ENCODE peak calls at places on chromosomes 7 and 10, in five cellular contexts. One of them, this sample, is unnamed.

GRCh38 chr10:1737222-1738061 is at the start of gene ADARB2:
- DNase-seq in astrocyte: no peak
- DNase-seq in GM23338: peak
- DNase-seq in neural progenitor cell: peak
- DNase-seq in fibroblast of lung: peak
- DNase-seq in this sample: no peak

GRCh38 chr10:109668137-109668536 is 255.2 kb downstream of the XPNPEP1 start:
- DNase-seq in astrocyte: no peak
- DNase-seq in fibroblast of lung: no peak
- DNase-seq in GM23338: no peak
- DNase-seq in neural progenitor cell: no peak
- DNase-seq in this sample: no peak

GRCh38 chr7:127290801-127291361 is 38.1 kb upstream of the GRM8 start:
- DNase-seq in fibroblast of lung: peak
- DNase-seq in neural progenitor cell: no peak
- DNase-seq in GM23338: no peak
- DNase-seq in astrocyte: peak
- DNase-seq in this sample: no peak

GRCh38 chr7:95199779-95200558 is 124.4 kb downstream of the PON1 start:
- DNase-seq in astrocyte: peak
- DNase-seq in GM23338: peak
- DNase-seq in fibroblast of lung: peak
- DNase-seq in neural progenitor cell: peak
- DNase-seq in this sample: peak

GRCh38 chr7:539731-540411 is 20.2 kb upstream of the PDGFA start:
- DNase-seq in neural progenitor cell: no peak
- DNase-seq in GM23338: no peak
- DNase-seq in fibroblast of lung: peak
- DNase-seq in astrocyte: peak
- DNase-seq in this sample: no peak

GRCh38 chr10:64023926-64024465 is 502.8 kb downstream of the REEP3 start:
- DNase-seq in GM23338: no peak
- DNase-seq in neural progenitor cell: no peak
- DNase-seq in fibroblast of lung: no peak
- DNase-seq in astrocyte: no peak
- DNase-seq in this sample: no peak

GRCh38 chr10:52533986-52534385 is 219.9 kb downstream of the DKK1 start:
- DNase-seq in astrocyte: no peak
- DNase-seq in neural progenitor cell: no peak
- DNase-seq in fibroblast of lung: peak
- DNase-seq in GM23338: no peak
- DNase-seq in this sample: no peak

GRCh38 chr7:102471791-102472125 is 7.0 kb downstream of the POLR2J start:
- DNase-seq in astrocyte: no peak
- DNase-seq in fibroblast of lung: no peak
- DNase-seq in neural progenitor cell: no peak
- DNase-seq in GM23338: no peak
- DNase-seq in this sample: peak

GRCh38 chr7:1247527-1248041 is 14.9 kb downstream of the UNCX start:
- DNase-seq in GM23338: no peak
- DNase-seq in fibroblast of lung: no peak
- DNase-seq in astrocyte: no peak
- DNase-seq in neural progenitor cell: peak
- DNase-seq in this sample: no peak

GRCh38 chr7:92461027-92462003 is 14.0 kb downstream of the GATAD1 start:
- DNase-seq in neural progenitor cell: peak
- DNase-seq in GM23338: peak
- DNase-seq in fibroblast of lung: peak
- DNase-seq in astrocyte: peak
- DNase-seq in this sample: peak

GRCh38 chr10:124894569-124895215 is 47.2 kb upstream of the ZRANB1 start:
- DNase-seq in neural progenitor cell: no peak
- DNase-seq in astrocyte: no peak
- DNase-seq in GM23338: no peak
- DNase-seq in fibroblast of lung: peak
- DNase-seq in this sample: no peak

GRCh38 chr10:30783939-30784500 is 154.5 kb upstream of the LYZL2 start:
- DNase-seq in fibroblast of lung: peak
- DNase-seq in neural progenitor cell: peak
- DNase-seq in GM23338: peak
- DNase-seq in astrocyte: peak
- DNase-seq in this sample: peak

GRCh38 chr10:660413-660979 is 29.0 kb downstream of the DIP2C start:
- DNase-seq in fibroblast of lung: no peak
- DNase-seq in GM23338: no peak
- DNase-seq in neural progenitor cell: no peak
- DNase-seq in astrocyte: no peak
- DNase-seq in this sample: peak

GRCh38 chr7:35727571-35727970 is 32.6 kb upstream of the HERPUD2 start:
- DNase-seq in GM23338: no peak
- DNase-seq in neural progenitor cell: no peak
- DNase-seq in astrocyte: no peak
- DNase-seq in fibroblast of lung: no peak
- DNase-seq in this sample: no peak

GRCh38 chr10:125698599-125698998 is 15.6 kb upstream of the TEX36 start:
- DNase-seq in GM23338: no peak
- DNase-seq in neural progenitor cell: no peak
- DNase-seq in fibroblast of lung: no peak
- DNase-seq in astrocyte: no peak
- DNase-seq in this sample: no peak

GRCh38 chr7:122143376-122143750 is 686 bp downstream of the AASS start:
- DNase-seq in GM23338: no peak
- DNase-seq in fibroblast of lung: peak
- DNase-seq in astrocyte: no peak
- DNase-seq in neural progenitor cell: peak
- DNase-seq in this sample: peak

DNA sequence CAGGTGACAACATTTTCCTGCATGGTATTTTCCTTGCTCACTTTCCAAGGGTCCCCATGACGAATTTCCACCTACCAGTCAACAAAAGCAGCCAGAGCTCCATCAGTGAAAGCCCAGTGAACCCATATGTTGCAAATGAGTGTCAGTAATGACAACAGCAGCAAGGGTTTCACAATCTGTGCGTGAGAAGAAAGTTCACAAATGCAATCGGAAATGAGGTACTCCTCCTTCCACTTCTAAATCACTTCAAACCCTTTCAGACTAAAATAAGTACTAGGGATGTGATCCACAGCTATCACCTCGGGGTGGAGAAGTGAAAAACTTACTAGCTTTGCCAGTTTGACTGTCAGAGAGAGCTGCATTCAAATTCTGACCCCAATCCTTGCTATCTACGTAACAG is 55.6 kb upstream of the BET1 start:
- DNase-seq in fibroblast of lung: peak
- DNase-seq in astrocyte: peak
- DNase-seq in neural progenitor cell: no peak
- DNase-seq in GM23338: no peak
- DNase-seq in this sample: no peak
- H3K4me2 ChIP-seq in fibroblast of lung: no peak
- H3K4me2 ChIP-seq in astrocyte: no peak
- H3K4me2 ChIP-seq in neural progenitor cell: no peak
- H3K4me2 ChIP-seq in GM23338: no peak
- H3K4me2 ChIP-seq in this sample: no peak

GRCh38 chr7:3238525-3239210 is 62.4 kb upstream of the SDK1 start:
- DNase-seq in astrocyte: peak
- DNase-seq in neural progenitor cell: no peak
- DNase-seq in fibroblast of lung: no peak
- DNase-seq in GM23338: no peak
- DNase-seq in this sample: no peak

GRCh38 chr7:3241686-3242258 is 59.3 kb upstream of the SDK1 start:
- DNase-seq in GM23338: no peak
- DNase-seq in astrocyte: no peak
- DNase-seq in fibroblast of lung: no peak
- DNase-seq in neural progenitor cell: no peak
- DNase-seq in this sample: no peak

GRCh38 chr7:3242398-3242972 is 58.6 kb upstream of the SDK1 start:
- DNase-seq in fibroblast of lung: no peak
- DNase-seq in GM23338: no peak
- DNase-seq in neural progenitor cell: no peak
- DNase-seq in astrocyte: no peak
- DNase-seq in this sample: no peak

GRCh38 chr7:3239291-3239691 is 61.8 kb upstream of the SDK1 start:
- DNase-seq in neural progenitor cell: no peak
- DNase-seq in astrocyte: peak
- DNase-seq in fibroblast of lung: peak
- DNase-seq in GM23338: no peak
- DNase-seq in this sample: no peak

DNA sequence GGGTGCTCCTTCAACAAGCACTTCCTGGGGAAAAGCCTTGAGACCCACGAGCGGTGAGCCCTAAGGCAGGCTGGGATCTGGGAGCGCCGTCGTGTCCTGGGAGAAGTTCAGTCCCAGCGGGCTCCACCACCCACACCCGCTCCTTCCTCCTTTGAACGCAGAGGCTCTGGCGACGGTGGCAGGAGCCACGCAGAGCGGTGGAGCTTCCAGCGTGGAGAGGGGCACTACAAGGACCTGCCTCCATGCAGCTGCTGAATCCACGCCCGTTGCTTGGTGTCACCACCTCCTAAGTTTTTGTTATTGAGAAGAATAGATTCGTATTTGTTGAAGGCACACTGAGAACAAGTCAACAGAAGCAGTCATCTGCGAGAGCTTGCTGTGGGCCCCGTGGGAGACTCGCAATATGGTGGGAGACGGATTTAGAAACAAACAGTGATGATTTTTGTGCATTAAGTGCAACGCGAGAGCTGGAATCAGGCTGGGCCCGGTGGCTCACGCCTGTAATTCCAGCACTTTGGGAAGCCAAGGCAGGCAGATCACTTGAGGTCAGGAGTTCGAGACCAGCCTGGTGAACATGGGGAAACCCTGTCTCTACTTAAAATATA is 60.1 kb upstream of the SDK1 start:
- DNase-seq in GM23338: no peak
- DNase-seq in fibroblast of lung: no peak
- DNase-seq in neural progenitor cell: no peak
- DNase-seq in astrocyte: no peak
- DNase-seq in this sample: no peak
- TF ChIP-seq EZH2 in GM23338: no peak
- TF ChIP-seq EZH2 in fibroblast of lung: no peak
- TF ChIP-seq EZH2 in neural progenitor cell: no peak
- TF ChIP-seq EZH2 in astrocyte: no peak
- TF ChIP-seq EZH2 in this sample: no peak

GRCh38 chr10:34581871-34582532 is 233.1 kb downstream of the PARD3 start:
- DNase-seq in astrocyte: peak
- DNase-seq in GM23338: no peak
- DNase-seq in neural progenitor cell: no peak
- DNase-seq in fibroblast of lung: peak
- DNase-seq in this sample: no peak

GRCh38 chr10:34578468-34578867 is 236.6 kb downstream of the PARD3 start:
- DNase-seq in astrocyte: no peak
- DNase-seq in fibroblast of lung: no peak
- DNase-seq in GM23338: no peak
- DNase-seq in neural progenitor cell: no peak
- DNase-seq in this sample: no peak

GRCh38 chr10:34580214-34580613 is 234.9 kb downstream of the PARD3 start:
- DNase-seq in neural progenitor cell: no peak
- DNase-seq in astrocyte: no peak
- DNase-seq in fibroblast of lung: no peak
- DNase-seq in GM23338: no peak
- DNase-seq in this sample: no peak

GRCh38 chr10:34584164-34584563 is 230.9 kb downstream of the PARD3 start:
- DNase-seq in astrocyte: peak
- DNase-seq in neural progenitor cell: no peak
- DNase-seq in GM23338: no peak
- DNase-seq in fibroblast of lung: peak
- DNase-seq in this sample: no peak

DNA sequence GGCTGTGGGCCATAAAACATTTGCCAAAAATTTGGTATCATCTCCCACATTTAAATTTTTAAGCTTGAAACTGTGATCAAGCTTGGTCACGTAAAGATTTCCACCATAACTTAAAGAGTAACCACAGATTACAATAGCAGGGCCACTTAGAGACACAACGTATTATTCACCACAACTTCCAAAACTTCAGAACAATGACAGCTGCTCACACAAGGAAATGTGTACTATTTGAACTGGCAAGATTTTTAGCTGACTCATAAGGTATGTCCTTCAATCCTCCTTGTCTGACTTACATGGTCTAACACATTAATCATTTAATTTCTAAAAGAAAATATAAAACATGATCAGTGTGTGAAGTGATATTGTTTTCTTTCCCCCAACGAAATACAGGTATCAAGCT is 234.5 kb downstream of the PARD3 start:
- DNase-seq in GM23338: no peak
- DNase-seq in astrocyte: peak
- DNase-seq in neural progenitor cell: no peak
- DNase-seq in fibroblast of lung: peak
- DNase-seq in this sample: no peak
- H3K4me2 ChIP-seq in GM23338: no peak
- H3K4me2 ChIP-seq in astrocyte: peak
- H3K4me2 ChIP-seq in neural progenitor cell: no peak
- H3K4me2 ChIP-seq in fibroblast of lung: no peak
- H3K4me2 ChIP-seq in this sample: no peak

GRCh38 chr10:89207801-89208551 is 859 bp upstream of the CH25H start:
- DNase-seq in astrocyte: no peak
- DNase-seq in fibroblast of lung: no peak
- DNase-seq in neural progenitor cell: peak
- DNase-seq in GM23338: peak
- DNase-seq in this sample: no peak
- TF ChIP-seq EZH2 in astrocyte: no peak
- TF ChIP-seq EZH2 in fibroblast of lung: no peak
- TF ChIP-seq EZH2 in neural progenitor cell: peak
- TF ChIP-seq EZH2 in GM23338: no peak
- TF ChIP-seq EZH2 in this sample: no peak

GRCh38 chr7:133274265-133274664 is 21.4 kb downstream of the EXOC4 start:
- DNase-seq in neural progenitor cell: no peak
- DNase-seq in astrocyte: no peak
- DNase-seq in fibroblast of lung: no peak
- DNase-seq in GM23338: no peak
- DNase-seq in this sample: no peak

GRCh38 chr7:133273221-133273620 is 20.3 kb downstream of the EXOC4 start:
- DNase-seq in fibroblast of lung: no peak
- DNase-seq in neural progenitor cell: no peak
- DNase-seq in GM23338: no peak
- DNase-seq in astrocyte: no peak
- DNase-seq in this sample: no peak

GRCh38 chr7:133265821-133266220 is 12.9 kb downstream of the EXOC4 start:
- DNase-seq in neural progenitor cell: no peak
- DNase-seq in astrocyte: peak
- DNase-seq in fibroblast of lung: peak
- DNase-seq in GM23338: no peak
- DNase-seq in this sample: no peak

GRCh38 chr7:133268355-133268754 is 15.5 kb downstream of the EXOC4 start:
- DNase-seq in neural progenitor cell: no peak
- DNase-seq in GM23338: no peak
- DNase-seq in astrocyte: no peak
- DNase-seq in fibroblast of lung: no peak
- DNase-seq in this sample: no peak
- H3K4me2 ChIP-seq in neural progenitor cell: no peak
- H3K4me2 ChIP-seq in GM23338: no peak
- H3K4me2 ChIP-seq in astrocyte: peak
- H3K4me2 ChIP-seq in fibroblast of lung: peak
- H3K4me2 ChIP-seq in this sample: no peak

GRCh38 chr7:140557069-140557468 is 77.8 kb upstream of the MKRN1 start:
- DNase-seq in astrocyte: no peak
- DNase-seq in fibroblast of lung: no peak
- DNase-seq in GM23338: no peak
- DNase-seq in neural progenitor cell: no peak
- DNase-seq in this sample: no peak
- TF ChIP-seq EZH2 in astrocyte: no peak
- TF ChIP-seq EZH2 in fibroblast of lung: no peak
- TF ChIP-seq EZH2 in GM23338: no peak
- TF ChIP-seq EZH2 in neural progenitor cell: no peak
- TF ChIP-seq EZH2 in this sample: no peak

This sample was measured in MM.1S.